ENCODE peak calls at places on chromosomes 1 and 21, in eight cellular contexts. J, L, E, O, A, S, G and B are unnamed samples.

GRCh38 chr1:186482661-186483255 is 21.8 kb upstream of the PDC start:
- DNase-seq in O (peak), A (no peak), L (no peak), E (peak), J (peak), G (peak), S (no peak), B (peak)

GRCh38 chr1:40438391-40439015 is 11.8 kb upstream of the ZFP69B start:
- DNase-seq in A (no peak), S (no peak), O (peak), E (peak), G (peak), J (no peak), L (no peak), B (peak)

GRCh38 chr1:110218739-110219138 is 8.6 kb downstream of the KCNC4 start:
- DNase-seq in S (no peak), G (no peak), A (no peak), E (no peak), L (no peak), O (no peak), J (no peak), B (no peak)

GRCh38 chr1:205914730-205915129 is 28.5 kb downstream of the SLC26A9 start:
- DNase-seq in G (no peak), J (no peak), S (no peak), O (no peak), E (no peak), A (no peak), L (no peak), B (no peak)

GRCh38 chr1:19481826-19482398 is 3.4 kb downstream of the CAPZB start:
- DNase-seq in O (no peak), E (no peak), L (no peak), J (no peak), G (no peak), A (no peak), S (no peak), B (no peak)

GRCh38 chr1:101108123-101108522 is 82.5 kb upstream of the DPH5 start:
- DNase-seq in A (no peak), S (no peak), J (no peak), L (no peak), O (no peak), E (no peak), G (no peak), B (no peak)

GRCh38 chr1:30045304-30046090 is 677.9 kb downstream of the MATN1 start:
- DNase-seq in S (no peak), A (no peak), L (no peak), J (peak), E (no peak), G (no peak), O (no peak), B (no peak)

GRCh38 chr1:206738370-206739366 is 31.9 kb upstream of the IL19 start:
- DNase-seq in O (peak), S (no peak), J (no peak), G (no peak), L (no peak), E (no peak), A (no peak), B (no peak)

GRCh38 chr1:168613038-168613451 is 36.6 kb downstream of the XCL1 start:
- DNase-seq in O (no peak), G (no peak), S (no peak), A (no peak), J (no peak), L (no peak), E (no peak), B (no peak)

GRCh38 chr1:62720946-62721554 is 32.9 kb upstream of the DOCK7 start:
- DNase-seq in S (no peak), A (no peak), L (no peak), O (no peak), J (no peak), G (no peak), E (no peak), B (no peak)

GRCh38 chr1:23601104-23601967 is 42.0 kb upstream of the ID3 start:
- DNase-seq in E (no peak), A (no peak), J (no peak), O (no peak), L (no peak), G (no peak), S (no peak), B (no peak)

GRCh38 chr1:23800396-23801337 is at the start of gene GALE:
- DNase-seq in E (peak), L (peak), S (peak), O (peak), A (peak), J (peak), G (peak), B (peak)

GRCh38 chr21:14955936-14956520 is 108.8 kb downstream of the NRIP1 start:
- DNase-seq in A (no peak), S (no peak), G (no peak), O (no peak), E (no peak), J (no peak), L (no peak), B (no peak)

GRCh38 chr21:17495680-17496079 is 17.2 kb upstream of the CXADR start:
- DNase-seq in S (no peak), O (no peak), L (no peak), G (no peak), E (no peak), J (no peak), A (no peak), B (no peak)

GRCh38 chr1:223161321-223161720 is 18.3 kb upstream of the TLR5 start:
- DNase-seq in J (no peak), S (no peak), G (no peak), E (no peak), L (no peak), O (no peak), A (no peak), B (no peak)

GRCh38 chr1:218664385-218665170 is 319.4 kb downstream of the TGFB2 start:
- DNase-seq in J (no peak), E (no peak), S (no peak), O (peak), L (no peak), A (no peak), G (peak), B (no peak)

GRCh38 chr1:15153184-15153841 is at the start of gene TMEM51:
- DNase-seq in S (no peak), E (no peak), G (no peak), J (peak), L (no peak), A (no peak), O (peak), B (peak)

GRCh38 chr1:226816585-226816984 is 53.8 kb upstream of the PSEN2 start:
- DNase-seq in L (no peak), J (no peak), G (peak), S (no peak), O (peak), E (no peak), A (no peak), B (no peak)

GRCh38 chr1:70966018-70966638 is 81.5 kb downstream of the PTGER3 start:
- DNase-seq in L (no peak), O (peak), E (peak), A (no peak), J (no peak), G (peak), S (no peak), B (no peak)

DNA sequence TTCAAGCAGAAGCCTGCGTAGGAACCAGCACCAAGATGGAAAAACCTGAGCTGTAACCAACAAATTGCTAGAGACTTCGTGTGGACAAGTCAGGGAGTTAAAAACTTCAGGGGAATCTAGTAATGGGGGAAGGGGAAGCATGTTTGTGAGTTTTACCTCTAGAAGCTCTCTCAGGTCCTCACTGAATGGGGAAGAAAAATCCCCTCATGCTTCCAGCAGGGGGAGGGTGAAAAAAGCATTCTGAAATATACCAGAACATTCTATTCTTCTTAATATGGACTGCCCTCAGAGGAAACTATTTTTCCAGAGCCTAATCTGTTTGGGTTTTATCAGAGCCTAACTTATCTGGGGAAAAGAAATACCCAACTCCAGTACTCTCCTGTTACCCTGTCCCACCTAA is 28.6 kb downstream of the GNG12 start:
- DNase-seq in A (no peak), E (no peak), O (no peak), L (no peak), J (no peak), S (no peak), G (no peak), B (no peak)
- TF ChIP-seq CTCF in A (no peak), E (no peak), O (no peak), L (peak), J (no peak), S (peak), G (peak), B (no peak)

DNA sequence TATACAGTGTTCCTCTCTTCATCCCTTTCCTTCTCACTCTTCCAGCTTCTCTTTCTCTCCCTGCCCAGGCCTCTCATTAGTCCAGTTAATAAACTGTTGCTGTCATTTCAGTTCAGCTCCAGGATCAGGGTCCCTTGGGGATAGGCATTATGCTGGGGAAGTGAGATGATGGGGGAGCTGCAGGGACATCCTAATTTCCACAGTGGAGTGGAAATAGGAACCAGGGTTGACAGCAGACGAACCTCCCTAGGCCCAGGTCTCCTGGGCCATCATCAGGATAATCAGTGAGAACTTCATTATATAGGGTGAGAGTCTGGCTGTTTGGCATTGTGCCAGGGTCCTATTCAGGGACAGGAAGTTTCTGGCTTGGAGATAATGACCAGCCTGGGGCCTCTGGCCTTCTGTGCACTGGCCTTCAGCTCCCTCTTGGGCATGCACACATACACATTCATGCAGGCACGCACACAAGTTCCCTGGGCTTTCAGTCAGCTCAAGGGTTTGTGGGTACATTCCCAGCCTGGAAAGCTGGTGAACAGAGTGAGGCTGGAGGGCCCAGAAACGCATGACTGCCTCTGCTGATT is 14.0 kb upstream of the LRIG2 start:
- DNase-seq in S (no peak), E (no peak), L (no peak), J (no peak), A (no peak), O (no peak), G (no peak), B (no peak)
- TF ChIP-seq CTCF in S (no peak), E (no peak), L (no peak), J (no peak), A (no peak), O (no peak), G (no peak), B (no peak)

GRCh38 chr1:233327938-233328660 is 575 bp downstream of the MAP3K21 start:
- DNase-seq in A (no peak), J (no peak), O (peak), E (peak), S (no peak), G (no peak), L (no peak), B (no peak)
- TF ChIP-seq CTCF in A (no peak), J (no peak), O (no peak), E (no peak), S (no peak), G (no peak), L (no peak), B (no peak)

GRCh38 chr1:222104097-222104496 is 362.2 kb upstream of the DUSP10 start:
- DNase-seq in L (no peak), J (no peak), G (no peak), A (no peak), E (no peak), O (no peak), S (no peak), B (no peak)
- TF ChIP-seq CTCF in L (no peak), J (no peak), G (no peak), A (no peak), E (no peak), O (no peak), S (no peak), B (no peak)

DNA sequence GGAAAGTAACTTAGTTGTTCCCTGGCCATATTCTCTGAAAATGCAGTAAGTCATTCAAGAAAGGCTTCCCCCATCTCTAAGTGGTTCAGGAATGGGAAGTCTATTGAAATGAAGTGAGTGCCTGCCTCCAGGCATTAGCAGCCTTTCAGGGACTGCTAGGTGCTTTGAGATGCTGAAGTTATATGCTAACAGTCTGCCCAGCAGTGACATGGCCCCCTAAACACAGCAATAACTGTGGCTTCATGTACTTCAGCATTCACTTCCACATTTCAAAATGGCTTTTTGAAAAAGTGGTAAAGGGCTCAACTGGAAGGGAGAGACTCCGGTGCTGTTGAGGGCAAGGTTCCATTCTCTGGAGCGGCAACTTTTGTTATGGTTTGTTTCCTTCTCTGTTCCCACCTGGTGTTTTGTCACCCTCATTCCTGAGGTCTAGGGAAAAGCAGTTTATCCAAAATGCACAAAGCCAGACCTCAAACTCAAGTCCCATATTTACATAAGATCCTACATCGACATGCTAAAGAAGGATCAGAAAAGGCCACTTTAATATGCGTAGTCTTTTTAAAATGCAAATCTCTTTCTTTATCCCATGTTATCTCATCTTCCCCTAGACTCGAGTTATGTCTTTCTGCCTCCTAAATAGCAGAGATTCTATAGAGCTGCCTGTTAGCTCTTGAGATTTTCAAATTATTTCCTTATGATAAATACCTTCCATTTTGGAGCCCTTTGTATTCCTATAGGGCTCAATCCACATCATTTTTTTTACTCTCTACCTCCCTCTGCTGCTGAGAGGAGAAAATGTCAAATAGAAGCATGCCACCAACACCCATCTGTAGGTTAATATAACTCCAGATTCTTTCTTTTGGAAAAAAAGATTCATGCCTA is 34.2 kb upstream of the LRRC8C start:
- DNase-seq in G (peak), S (no peak), L (no peak), O (peak), E (peak), J (no peak), A (no peak), B (no peak)
- TF ChIP-seq CTCF in G (peak), S (peak), L (peak), O (peak), E (peak), J (peak), A (peak), B (peak)

GRCh38 chr1:212700597-212700891 is 904 bp upstream of the BATF3 start:
- DNase-seq in J (no peak), E (no peak), O (no peak), G (no peak), A (no peak), S (no peak), L (no peak), B (no peak)

GRCh38 chr1:212699104-212699838 is 369 bp downstream of the BATF3 start:
- DNase-seq in J (peak), A (no peak), O (peak), E (peak), S (no peak), G (no peak), L (peak), B (peak)

GRCh38 chr1:212699839-212700596 is at the start of gene BATF3:
- DNase-seq in E (peak), O (peak), J (peak), G (no peak), L (peak), S (no peak), A (no peak), B (peak)

GRCh38 chr1:212696721-212697331 is 2.8 kb downstream of the BATF3 start:
- DNase-seq in E (no peak), O (no peak), L (no peak), S (no peak), G (no peak), A (no peak), J (no peak), B (no peak)

GRCh38 chr1:212698467-212699103 is 1.1 kb downstream of the BATF3 start:
- DNase-seq in S (no peak), G (no peak), A (no peak), L (no peak), E (no peak), O (no peak), J (no peak), B (no peak)
- TF ChIP-seq CTCF in S (no peak), G (no peak), A (no peak), L (no peak), E (no peak), O (no peak), J (no peak), B (no peak)

GRCh38 chr1:245484176-245484575 is 329.4 kb downstream of the KIF26B start:
- DNase-seq in O (no peak), A (no peak), L (no peak), S (no peak), G (no peak), E (no peak), J (no peak), B (no peak)

GRCh38 chr1:245493029-245493428 is 338.2 kb downstream of the KIF26B start:
- DNase-seq in L (no peak), G (no peak), E (peak), S (no peak), O (peak), A (no peak), J (no peak), B (no peak)

GRCh38 chr1:245485996-245486395 is 331.2 kb downstream of the KIF26B start:
- DNase-seq in A (no peak), S (no peak), O (no peak), J (no peak), G (no peak), E (no peak), L (no peak), B (no peak)

GRCh38 chr1:245489838-245490237 is 335.1 kb downstream of the KIF26B start:
- DNase-seq in A (no peak), O (no peak), E (no peak), J (no peak), G (no peak), S (no peak), L (no peak), B (no peak)

DNA sequence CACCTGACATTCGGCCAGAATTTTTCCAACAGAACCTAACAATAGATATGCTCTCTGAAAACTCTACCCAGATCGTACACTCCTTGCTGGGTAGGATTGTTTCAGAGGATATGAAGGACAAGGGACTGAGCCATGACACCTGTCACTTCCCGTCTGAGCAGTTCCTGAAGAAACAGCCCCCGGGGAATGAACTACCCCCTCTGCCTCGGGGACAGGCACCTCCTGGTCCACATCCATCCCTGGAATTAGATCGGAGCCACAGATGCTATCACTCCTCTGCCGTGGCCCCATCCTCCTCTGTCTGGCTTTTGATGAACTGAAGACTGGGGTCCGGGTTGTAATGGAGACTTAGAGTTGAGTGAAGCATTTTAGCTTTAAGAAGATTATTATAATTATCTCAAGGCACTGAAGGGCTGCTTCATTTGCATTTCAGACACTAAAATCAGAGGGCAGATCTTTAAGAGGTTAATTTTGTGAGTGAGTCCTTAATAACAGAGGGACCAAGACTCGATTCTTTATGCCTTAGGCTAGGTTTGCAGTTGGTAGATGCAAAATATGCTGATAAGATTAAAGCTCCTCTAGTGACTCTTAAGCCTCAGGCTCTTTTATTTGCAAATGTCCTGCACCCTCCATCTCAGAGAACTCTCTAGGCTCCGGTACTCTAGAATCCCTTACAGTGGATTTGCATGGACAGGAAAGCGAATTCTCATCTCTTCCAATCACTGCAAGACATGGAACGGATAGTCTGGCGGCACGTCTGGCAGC is 333.7 kb downstream of the KIF26B start:
- DNase-seq in J (no peak), L (no peak), O (no peak), A (no peak), G (no peak), S (no peak), E (no peak), B (no peak)
- TF ChIP-seq CTCF in J (no peak), L (no peak), O (no peak), A (no peak), G (no peak), S (no peak), E (no peak), B (no peak)